ENCODE peak calls at places on chromosome 12, in ten cellular contexts. T is psoas muscle; P is NCI-H1105; E is HEK293T; M is activated CD4-positive, alpha-beta T cell treated with anti-CD3 and anti-CD28 coated beads, Interleukin-2, amount 50 U/mL, for 1 hour; J is endothelial cell; L is adrenal gland; Z is CD4-positive, alpha-beta memory T cell; N is posterior cingulate gyrus; F is head of caudate nucleus. U is an unnamed sample.

GRCh38 chr12:45713108-45713507 is 16.4 kb upstream of the ARID2 start:
- DNase-seq in T (no peak), P (no peak), E (no peak), M (no peak), J (no peak), L (no peak), Z (no peak), N (no peak), F (no peak), U (no peak)

GRCh38 chr12:125249066-125249824 is 184.0 kb downstream of the AACS start:
- DNase-seq in T (no peak), P (no peak), E (no peak), M (no peak), J (no peak), L (no peak), Z (no peak), N (no peak), F (no peak), U (no peak)

GRCh38 chr12:76018111-76018510 is 13.5 kb downstream of the PHLDA1 start:
- DNase-seq in T (no peak), P (no peak), E (no peak), M (no peak), J (no peak), L (peak; percentile 21), Z (no peak), N (no peak), F (no peak), U (no peak)

GRCh38 chr12:123269980-123270379 is 1.7 kb downstream of the CDK2AP1 start:
- DNase-seq in T (no peak), P (no peak), E (no peak), M (no peak), J (no peak), L (no peak), Z (no peak), N (no peak), F (peak; percentile 48), U (no peak)

GRCh38 chr12:123995023-123995422 is 22.0 kb downstream of the ZNF664 start:
- DNase-seq in T (no peak), P (no peak), E (no peak), M (no peak), J (no peak), L (no peak), Z (no peak), N (no peak), F (no peak), U (no peak)

GRCh38 chr12:86931714-86932113 is 675.5 kb upstream of the MGAT4C start:
- DNase-seq in T (no peak), P (no peak), E (no peak), M (no peak), J (no peak), L (no peak), Z (no peak), N (no peak), F (no peak), U (no peak)

GRCh38 chr12:71220295-71220694 is 62.5 kb upstream of the TSPAN8 start:
- DNase-seq in T (no peak), P (no peak), E (no peak), M (no peak), J (no peak), L (no peak), Z (no peak), N (no peak), F (no peak), U (no peak)

GRCh38 chr12:80186727-80187217 is 87.4 kb downstream of the OTOGL start:
- DNase-seq in T (no peak), P (peak; percentile 52), E (peak; percentile 74), M (peak; percentile 14), J (peak; percentile 59), L (peak; percentile 72), Z (peak; percentile 39), N (no peak), F (peak; percentile 74), U (peak; percentile 36)

GRCh38 chr12:84174115-84174514 is 738.5 kb downstream of the SLC6A15 start:
- DNase-seq in T (no peak), P (no peak), E (no peak), M (no peak), J (no peak), L (no peak), Z (no peak), N (no peak), F (no peak), U (no peak)

GRCh38 chr12:88538250-88538649 is 42.0 kb downstream of the KITLG start:
- DNase-seq in T (no peak), P (no peak), E (no peak), M (no peak), J (no peak), L (no peak), Z (no peak), N (no peak), F (no peak), U (no peak)

GRCh38 chr12:115541891-115542361 is 735.6 kb downstream of the MED13L start:
- DNase-seq in T (no peak), P (no peak), E (no peak), M (no peak), J (no peak), L (no peak), Z (no peak), N (no peak), F (no peak), U (no peak)

GRCh38 chr12:109201496-109201885 is 85.1 kb downstream of the ACACB start:
- DNase-seq in T (no peak), P (no peak), E (no peak), M (no peak), J (no peak), L (no peak), Z (no peak), N (no peak), F (no peak), U (no peak)

GRCh38 chr12:116516657-116517056 is 42.5 kb upstream of the MAP1LC3B2 start:
- DNase-seq in T (no peak), P (no peak), E (no peak), M (no peak), J (no peak), L (no peak), Z (no peak), N (no peak), F (no peak), U (no peak)

GRCh38 chr12:100827901-100828520 is 33.4 kb downstream of the ANO4 start:
- DNase-seq in T (no peak), P (peak; percentile 57), E (peak; percentile 38), M (no peak), J (peak; percentile 46), L (peak; percentile 22), Z (no peak), N (no peak), F (peak; percentile 45), U (no peak)

GRCh38 chr12:115079760-115080159 is 395.8 kb upstream of the TBX3 start:
- DNase-seq in T (no peak), P (no peak), E (no peak), M (no peak), J (no peak), L (peak; percentile 39), Z (no peak), N (no peak), F (no peak), U (peak; percentile 18)

GRCh38 chr12:116697305-116698130 is 40.4 kb downstream of the SPRING1 start:
- DNase-seq in T (no peak), P (peak; percentile 86), E (peak; percentile 55), M (no peak), J (peak; percentile 49), L (peak; percentile 37), Z (no peak), N (no peak), F (peak; percentile 61), U (peak; percentile 96)

GRCh38 chr12:31590730-31591307 is at the start of gene DENND5B:
- DNase-seq in T (peak; percentile 84), P (peak; percentile 70), E (peak; percentile 81), M (no peak), J (peak; percentile 78), L (peak; percentile 83), Z (no peak), N (peak; percentile 79), F (peak; percentile 94), U (no peak)